ENCODE peak calls at places on chromosomes 11 and 22, in nine cellular contexts. H is NCI-H146; S is cardiac muscle cell; V is T follicular helper cell; O is GM23248; Y is cardiac fibroblast; U is left lung; F is stimulated activated CD4-positive, alpha-beta T cell treated with anti-CD3 and anti-CD28 coated beads, Interleukin-15, amount 100 ng/mL, for 48 hours; A is globus pallidus. E is an unnamed sample.

GRCh38 chr22:39170825-39171622 is 18.5 kb upstream of the CBX7 start:
- DNase-seq in H (peak; percentile 63), S (peak; percentile 88), V (peak; percentile 68), O (peak; percentile 85), Y (peak; percentile 80), U (peak; percentile 86), F (peak; percentile 66), A (peak; percentile 75), E (peak; percentile 84)

GRCh38 chr11:72771507-72771906 is 19.3 kb upstream of the ARAP1 start:
- DNase-seq in H (no peak), S (no peak), V (no peak), O (peak; percentile 83), Y (peak; percentile 48), U (no peak), F (no peak), A (no peak), E (no peak)

GRCh38 chr11:3380706-3381570 is 2.0 kb upstream of the ZNF195 start:
- DNase-seq in H (no peak), S (peak; percentile 79), V (no peak), O (peak; percentile 68), Y (peak; percentile 52), U (no peak), F (no peak), A (no peak), E (no peak)

GRCh38 chr11:130653838-130654601 is 205.6 kb downstream of the ADAMTS15 start:
- DNase-seq in H (no peak), S (peak; percentile 58), V (no peak), O (peak; percentile 72), Y (peak; percentile 46), U (peak; percentile 77), F (no peak), A (no peak), E (peak; percentile 95)

GRCh38 chr11:89175796-89176195 is 1.9 kb upstream of the TYR start:
- DNase-seq in H (no peak), S (no peak), V (no peak), O (peak; percentile 7), Y (no peak), U (no peak), F (no peak), A (no peak), E (no peak)

GRCh38 chr11:120057595-120058581 is 80.0 kb downstream of the TRIM29 start:
- DNase-seq in H (no peak), S (no peak), V (no peak), O (peak; percentile 78), Y (peak; percentile 9), U (no peak), F (no peak), A (no peak), E (no peak)

GRCh38 chr11:103368151-103368550 is 258.9 kb downstream of the DYNC2H1 start:
- DNase-seq in H (no peak), S (no peak), V (no peak), O (peak; percentile 48), Y (no peak), U (no peak), F (no peak), A (no peak), E (no peak)

GRCh38 chr11:8732748-8733241 is 50.2 kb downstream of the RPL27A start:
- DNase-seq in H (no peak), S (no peak), V (no peak), O (peak; percentile 91), Y (peak; percentile 84), U (peak; percentile 60), F (no peak), A (peak; percentile 34), E (no peak)

GRCh38 chr11:2839395-2839941 is 46.1 kb downstream of the CDKN1C start:
- DNase-seq in H (no peak), S (no peak), V (no peak), O (no peak), Y (no peak), U (no peak), F (no peak), A (no peak), E (no peak)

GRCh38 chr22:20089977-20090729 is 10.1 kb downstream of the DGCR8 start:
- DNase-seq in H (no peak), S (no peak), V (no peak), O (peak; percentile 76), Y (peak; percentile 40), U (no peak), F (no peak), A (no peak), E (no peak)

GRCh38 chr22:39416319-39416718 is 16.7 kb downstream of the TAB1 start:
- DNase-seq in H (no peak), S (no peak), V (no peak), O (no peak), Y (no peak), U (no peak), F (no peak), A (no peak), E (no peak)

GRCh38 chr11:67265633-67266423 is 445 bp upstream of the GRK2 start:
- DNase-seq in H (peak; percentile 72), S (peak; percentile 82), V (peak; percentile 68), O (peak; percentile 85), Y (peak; percentile 57), U (peak; percentile 80), F (no peak), A (peak; percentile 64), E (no peak)

GRCh38 chr22:37331034-37331428 is 48.7 kb downstream of the CYTH4 start:
- DNase-seq in H (no peak), S (no peak), V (no peak), O (peak; percentile 76), Y (peak; percentile 62), U (no peak), F (no peak), A (no peak), E (no peak)

GRCh38 chr22:32042924-32043323 is at the start of gene SLC5A1:
- DNase-seq in H (peak; percentile 90), S (no peak), V (no peak), O (no peak), Y (no peak), U (peak; percentile 63), F (no peak), A (no peak), E (no peak)

GRCh38 chr22:17871726-17872458 is 97.6 kb upstream of the BID start:
- DNase-seq in H (no peak), S (no peak), V (no peak), O (no peak), Y (no peak), U (no peak), F (no peak), A (peak; percentile 90), E (peak; percentile 89)

GRCh38 chr11:2120359-2121100 is 18.7 kb downstream of the IGF2 start:
- DNase-seq in H (no peak), S (peak; percentile 62), V (no peak), O (no peak), Y (no peak), U (no peak), F (no peak), A (no peak), E (no peak)

GRCh38 chr11:66119348-66120133 is 49.5 kb downstream of the PACS1 start:
- DNase-seq in H (no peak), S (no peak), V (no peak), O (peak; percentile 80), Y (peak; percentile 94), U (no peak), F (no peak), A (no peak), E (peak; percentile 27)

GRCh38 chr22:25012743-25013142 is 60.2 kb downstream of the KIAA1671 start:
- DNase-seq in H (no peak), S (no peak), V (no peak), O (no peak), Y (no peak), U (no peak), F (no peak), A (no peak), E (no peak)

GRCh38 chr11:68905421-68906360 is 2.0 kb downstream of the IGHMBP2 start:
- DNase-seq in H (no peak), S (no peak), V (no peak), O (no peak), Y (no peak), U (no peak), F (no peak), A (no peak), E (no peak)

GRCh38 chr22:40312050-40312449 is 34.2 kb upstream of the ADSL start:
- DNase-seq in H (no peak), S (no peak), V (no peak), O (no peak), Y (no peak), U (no peak), F (no peak), A (no peak), E (no peak)

GRCh38 chr22:29872145-29872893 is 10.7 kb upstream of the MTMR3 start:
- DNase-seq in H (no peak), S (no peak), V (no peak), O (no peak), Y (no peak), U (no peak), F (no peak), A (no peak), E (peak; percentile 75)

GRCh38 chr11:73248526-73249185 is 23.5 kb upstream of the P2RY6 start:
- DNase-seq in H (no peak), S (no peak), V (no peak), O (no peak), Y (no peak), U (peak; percentile 18), F (no peak), A (no peak), E (no peak)

GRCh38 chr11:67282155-67282875 is 6.8 kb upstream of the ANKRD13D start:
- DNase-seq in H (no peak), S (no peak), V (no peak), O (no peak), Y (no peak), U (peak; percentile 32), F (no peak), A (no peak), E (no peak)

GRCh38 chr11:46597609-46598219 is 3.9 kb upstream of the AMBRA1 start:
- DNase-seq in H (no peak), S (no peak), V (no peak), O (peak; percentile 70), Y (peak; percentile 67), U (no peak), F (no peak), A (no peak), E (no peak)

GRCh38 chr22:31952459-31952858 is 8.1 kb downstream of the YWHAH start:
- DNase-seq in H (no peak), S (no peak), V (no peak), O (peak; percentile 93), Y (peak; percentile 90), U (no peak), F (no peak), A (no peak), E (no peak)

GRCh38 chr11:116510166-116510565 is 262.6 kb downstream of the BUD13 start:
- DNase-seq in H (no peak), S (no peak), V (no peak), O (no peak), Y (no peak), U (no peak), F (no peak), A (no peak), E (no peak)

E was measured in cerebellar cortex.